ENCODE peak calls at places on chromosomes 12 and 14, in six cellular contexts. A is KBM-7, C is DMS153, P is NCI-H187, X is nephron progenitor cell, R is NCI-H1092. F is an unnamed sample.

GRCh38 chr12:115570271-115570777 is 707.2 kb downstream of the MED13L start:
- DNase-seq in A (no peak), C (no peak), P (no peak), X (no peak), R (no peak), F (no peak)

GRCh38 chr14:64541261-64541970 is 875 bp downstream of the HSPA2 start:
- DNase-seq in A (no peak), C (peak), P (no peak), X (no peak), R (peak), F (no peak)

GRCh38 chr12:121767525-121768016 is 25.9 kb downstream of the RHOF start:
- DNase-seq in A (no peak), C (peak), P (no peak), X (no peak), R (peak), F (no peak)

GRCh38 chr12:29673346-29673745 is 110.4 kb downstream of the TMTC1 start:
- DNase-seq in A (no peak), C (no peak), P (no peak), X (no peak), R (no peak), F (no peak)

GRCh38 chr12:89098390-89099102 is 253.8 kb downstream of the DUSP6 start:
- DNase-seq in A (no peak), C (peak), P (no peak), X (peak), R (peak), F (no peak)

GRCh38 chr12:106246891-106247730 is 709 bp downstream of the CKAP4 start:
- DNase-seq in A (peak), C (no peak), P (peak), X (peak), R (no peak), F (peak)

GRCh38 chr14:38145142-38145541 is 62.6 kb upstream of the SSTR1 start:
- DNase-seq in A (no peak), C (peak), P (no peak), X (no peak), R (no peak), F (no peak)

GRCh38 chr12:45050751-45051489 is at the start of gene DBX2:
- DNase-seq in A (peak), C (no peak), P (no peak), X (peak), R (no peak), F (peak)

GRCh38 chr14:22096511-22096890 is 422.9 kb upstream of the OR4E1 start:
- DNase-seq in A (no peak), C (no peak), P (no peak), X (no peak), R (no peak), F (no peak)

GRCh38 chr14:66046035-66046434 is 440.1 kb upstream of the CCDC196 start:
- DNase-seq in A (no peak), C (no peak), P (no peak), X (no peak), R (no peak), F (no peak)

F was measured in NCI-H774.